ENCODE peak calls at places on chromosomes 5 and 9, in ten cellular contexts. T is RWPE1; M is CD4-positive, alpha-beta T cell; P is lower lobe of right lung; J is heart left ventricle; Y is mesothelial cell of epicardium; G is HFF-Myc; L is astrocyte of the spinal cord; W is endothelial cell; V is OCI-LY7. H is an unnamed sample.

GRCh38 chr5:125890387-125890955 is 532.7 kb upstream of the GRAMD2B start:
- DNase-seq in G (no peak), L (no peak), M (no peak), V (no peak), Y (no peak), P (no peak), J (no peak), W (no peak), T (peak), H (no peak)

GRCh38 chr9:96874947-96875459 is 20.7 kb upstream of the ZNF782 start:
- DNase-seq in Y (no peak), J (peak), L (peak), M (peak), T (peak), W (no peak), P (no peak), V (peak), G (no peak), H (no peak)

GRCh38 chr5:181186902-181187499 is 18.0 kb downstream of the TRIM7 start:
- DNase-seq in P (peak), V (peak), W (no peak), T (no peak), L (no peak), G (no peak), Y (no peak), M (no peak), J (no peak), H (no peak)

GRCh38 chr5:1545126-1545797 is 21.5 kb upstream of the LPCAT1 start:
- DNase-seq in T (no peak), P (no peak), L (no peak), W (no peak), J (no peak), Y (no peak), M (no peak), G (no peak), V (no peak), H (peak)

GRCh38 chr9:93635186-93636107 is 59.1 kb downstream of the PHF2 start:
- DNase-seq in J (no peak), L (no peak), T (no peak), M (no peak), Y (peak), G (no peak), W (no peak), V (no peak), P (no peak), H (no peak)

GRCh38 chr9:110214553-110214952 is 6.6 kb upstream of the C9orf152 start:
- DNase-seq in V (peak), M (no peak), W (no peak), J (no peak), Y (no peak), G (no peak), P (no peak), L (no peak), T (no peak), H (no peak)

GRCh38 chr9:20981486-20981885 is 50.0 kb downstream of the HACD4 start:
- DNase-seq in V (no peak), J (no peak), M (no peak), L (peak), G (peak), P (peak), W (no peak), T (no peak), Y (peak), H (no peak)

GRCh38 chr5:139649082-139649991 is 1.2 kb downstream of the CXXC5 start:
- DNase-seq in J (peak), Y (no peak), P (peak), L (peak), V (peak), W (peak), T (no peak), M (no peak), G (no peak), H (peak)

GRCh38 chr5:145984072-145984471 is 47.7 kb downstream of the SH3RF2 start:
- DNase-seq in G (no peak), L (no peak), T (no peak), Y (no peak), P (no peak), W (no peak), J (no peak), V (no peak), M (no peak), H (no peak)

GRCh38 chr5:61767231-61768080 is 435.4 kb downstream of the ZSWIM6 start:
- DNase-seq in J (no peak), M (no peak), V (no peak), Y (no peak), G (no peak), T (no peak), P (no peak), L (no peak), W (no peak), H (no peak)

GRCh38 chr9:8346291-8346690 is 546.7 kb upstream of the DMAC1 start:
- DNase-seq in W (no peak), Y (no peak), T (no peak), G (no peak), P (no peak), M (no peak), L (peak), J (no peak), V (no peak), H (no peak)

GRCh38 chr9:96777539-96777864 is 385 bp downstream of the ZNF510 start:
- DNase-seq in J (no peak), Y (no peak), P (no peak), G (no peak), V (no peak), T (peak), M (no peak), L (no peak), W (no peak), H (no peak)

DNA sequence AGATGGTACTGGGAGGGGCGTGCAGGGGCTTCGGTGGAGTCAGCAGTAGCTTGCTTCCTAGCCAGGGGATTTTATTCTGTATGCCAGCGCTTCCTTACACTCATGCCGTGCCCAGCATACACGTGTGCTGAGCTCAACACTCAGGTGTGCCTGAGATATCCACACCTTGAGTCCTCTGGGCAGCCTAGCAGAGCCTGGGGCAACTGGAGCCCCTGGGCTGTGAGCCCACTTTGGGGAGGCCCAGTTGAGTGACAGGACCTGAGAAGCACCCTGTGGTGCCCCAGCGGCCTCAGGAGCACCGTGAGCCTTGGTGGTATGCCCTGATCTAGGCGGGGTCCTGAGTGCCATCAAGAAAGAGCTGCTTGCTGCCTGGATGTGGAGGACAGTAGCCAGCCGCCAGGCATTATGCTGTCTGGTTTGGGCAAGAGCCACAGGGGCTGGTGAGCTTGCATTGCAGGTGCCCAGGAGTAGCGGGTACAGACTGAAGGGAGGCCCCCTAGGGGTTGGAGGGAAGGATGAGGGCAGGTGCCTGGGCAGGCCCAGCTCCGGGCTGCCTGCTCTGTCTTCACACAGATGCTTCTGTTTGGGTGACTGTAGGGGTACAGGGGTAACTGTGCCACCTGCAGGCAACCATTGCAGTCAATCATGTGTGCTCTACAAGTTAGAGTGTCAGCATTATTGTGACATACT is 42.9 kb downstream of the BNIP1 start:
- DNase-seq in W (no peak), V (peak), M (no peak), L (no peak), T (no peak), Y (no peak), P (no peak), G (no peak), J (no peak), H (no peak)
- TF ChIP-seq CTCF in W (peak), V (peak), M (no peak), L (no peak), T (no peak), Y (no peak), P (no peak), G (peak), J (no peak), H (no peak)

DNA sequence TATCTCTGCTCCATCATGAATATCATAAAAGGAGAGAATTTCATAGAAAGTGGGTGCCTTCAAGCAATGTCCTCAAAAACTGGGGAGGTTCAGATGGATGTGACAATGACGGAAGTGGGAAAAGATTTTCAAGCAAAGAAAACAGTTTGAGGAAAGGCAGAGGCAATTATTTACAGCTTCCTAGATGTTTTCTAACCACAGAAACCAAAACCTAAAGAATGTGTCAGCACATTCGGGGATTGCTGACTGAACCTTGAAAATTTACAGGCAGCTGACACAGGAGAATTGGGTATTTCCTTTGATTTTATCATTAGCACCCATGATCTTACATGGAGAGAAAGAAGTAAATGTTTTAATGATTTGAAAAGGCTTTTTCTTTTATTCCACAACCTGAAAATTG is 369.0 kb downstream of the ACTL7B start:
- DNase-seq in L (peak), V (no peak), J (no peak), M (no peak), P (no peak), T (no peak), W (no peak), G (no peak), Y (no peak), H (no peak)
- TF ChIP-seq CTCF in L (no peak), V (no peak), J (no peak), M (no peak), P (no peak), T (no peak), W (no peak), G (no peak), Y (no peak), H (no peak)

GRCh38 chr5:75156585-75156984 is 80.1 kb downstream of the ANKRD31 start:
- DNase-seq in W (no peak), P (no peak), L (no peak), T (peak), G (no peak), Y (no peak), J (no peak), M (no peak), V (no peak), H (no peak)
- TF ChIP-seq CTCF in W (no peak), P (no peak), L (no peak), T (no peak), G (no peak), Y (no peak), J (no peak), M (no peak), V (peak), H (no peak)

GRCh38 chr5:124411089-124411488 is 335.4 kb downstream of the ZNF608 start:
- DNase-seq in Y (no peak), L (peak), G (no peak), V (peak), T (no peak), M (no peak), J (no peak), P (no peak), W (no peak), H (no peak)
- TF ChIP-seq CTCF in Y (no peak), L (no peak), G (no peak), V (no peak), T (no peak), M (no peak), J (no peak), P (no peak), W (no peak), H (no peak)

GRCh38 chr5:123283537-123283936 is 139.7 kb downstream of the CEP120 start:
- DNase-seq in W (no peak), L (no peak), P (no peak), M (no peak), Y (no peak), T (no peak), G (no peak), V (no peak), J (no peak), H (no peak)
- TF ChIP-seq CTCF in W (no peak), L (no peak), P (no peak), M (no peak), Y (no peak), T (no peak), G (no peak), V (no peak), J (no peak), H (no peak)

DNA sequence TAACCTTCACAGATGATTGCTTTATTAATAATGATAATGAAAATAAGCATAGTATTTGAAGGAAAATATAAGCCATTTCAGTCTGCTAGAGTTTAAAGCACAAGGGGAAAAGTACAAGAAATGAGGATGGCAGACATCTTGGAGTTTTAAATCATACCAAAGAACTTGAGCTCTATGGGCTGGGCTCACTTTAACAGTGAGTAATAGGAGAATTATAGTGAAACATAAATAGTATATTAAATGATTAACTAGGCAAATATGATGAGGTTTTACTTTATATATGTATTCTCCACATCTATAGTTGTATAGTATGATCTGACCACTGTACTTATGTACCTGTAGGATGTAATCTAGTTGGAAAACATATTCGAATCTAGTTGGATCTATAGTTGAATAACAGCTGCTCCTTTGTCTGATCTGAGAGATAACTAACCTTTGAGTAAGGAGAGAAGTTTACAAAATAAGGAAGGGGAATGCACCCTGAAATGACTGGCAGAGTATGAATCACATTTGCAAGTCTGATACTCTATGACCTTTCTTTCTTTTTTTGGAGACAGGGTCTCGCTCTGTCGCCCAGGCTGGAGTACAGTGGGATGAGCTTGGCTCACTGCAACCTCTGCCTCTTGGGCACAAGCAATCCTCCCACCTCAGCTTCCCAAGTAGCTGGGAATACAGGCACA is 17.6 kb downstream of the MEGF9 start:
- DNase-seq in G (no peak), J (no peak), T (no peak), V (no peak), W (no peak), M (no peak), Y (no peak), L (no peak), P (no peak), H (no peak)
- TF ChIP-seq CTCF in G (no peak), J (no peak), T (no peak), V (no peak), W (no peak), M (no peak), Y (no peak), L (no peak), P (no peak), H (no peak)

DNA sequence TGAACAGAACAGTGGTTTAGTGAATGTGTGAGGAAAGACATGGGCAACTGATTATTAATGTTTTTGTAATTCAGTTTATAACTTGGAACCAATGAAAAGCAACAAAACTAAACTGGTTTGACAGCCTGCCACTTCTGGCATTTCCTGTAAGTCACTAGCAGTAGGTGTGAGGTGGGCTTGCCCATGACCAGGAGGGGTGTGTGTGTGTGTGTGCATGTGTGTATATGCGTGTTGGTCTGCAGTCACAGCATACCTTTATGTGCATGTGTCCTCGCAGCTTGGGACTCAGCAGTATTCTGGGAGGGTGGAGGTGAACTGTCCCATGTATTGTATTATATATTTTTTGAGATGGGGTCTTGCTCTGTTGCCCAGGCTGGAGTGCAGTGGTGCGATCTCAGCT is 32.3 kb downstream of the OTULIN start:
- DNase-seq in L (no peak), T (no peak), G (no peak), Y (no peak), P (no peak), M (no peak), V (no peak), J (no peak), W (no peak), H (no peak)
- TF ChIP-seq CTCF in L (no peak), T (no peak), G (no peak), Y (no peak), P (no peak), M (no peak), V (no peak), J (no peak), W (no peak), H (no peak)

DNA sequence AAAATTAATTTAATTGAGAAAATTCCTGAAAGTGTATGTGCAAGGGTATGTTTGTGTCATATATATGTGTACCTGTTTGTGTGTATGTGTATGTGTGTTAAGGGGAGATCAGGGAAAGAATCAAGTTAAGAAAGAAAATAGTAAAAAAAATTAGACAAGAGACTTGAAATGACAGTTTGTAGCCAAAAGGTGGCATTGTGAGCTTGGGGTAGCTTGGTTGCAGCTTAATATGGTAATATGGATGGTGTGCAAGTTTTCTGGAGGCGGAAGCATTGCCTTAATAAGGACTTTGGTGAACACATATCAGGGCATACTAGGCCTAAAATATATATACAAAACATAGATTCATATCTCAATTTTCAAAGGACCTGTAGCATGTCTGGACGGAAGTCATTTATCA is 129.9 kb downstream of the INSYN2B start:
- DNase-seq in L (no peak), W (no peak), T (no peak), M (no peak), P (no peak), G (no peak), V (no peak), Y (no peak), J (no peak), H (no peak)
- TF ChIP-seq CTCF in L (peak), W (peak), T (no peak), M (no peak), P (no peak), G (peak), V (peak), Y (no peak), J (no peak), H (no peak)

DNA sequence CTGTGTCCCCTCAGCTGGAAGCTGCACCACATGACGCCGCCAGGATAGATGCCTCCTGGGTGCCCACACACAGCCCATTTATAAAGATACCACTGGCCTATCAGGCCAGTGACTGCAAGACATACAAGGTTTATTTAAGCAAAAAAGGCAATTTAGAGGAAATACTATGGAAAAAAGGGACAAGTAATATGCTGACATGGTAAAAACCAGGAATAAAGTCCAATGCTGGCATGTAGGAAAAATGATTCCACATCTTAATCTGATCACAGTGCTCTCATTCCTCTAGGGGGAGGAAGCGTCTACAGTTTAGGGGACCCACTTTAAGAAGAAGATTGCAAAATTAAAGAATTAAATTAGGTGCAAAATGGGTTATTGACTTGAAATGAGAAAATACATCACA is 80.1 kb downstream of the ZNF354C start:
- DNase-seq in L (no peak), J (no peak), W (no peak), M (no peak), G (no peak), Y (no peak), T (no peak), P (peak), V (no peak), H (no peak)
- TF ChIP-seq CTCF in L (no peak), J (no peak), W (no peak), M (no peak), G (no peak), Y (no peak), T (no peak), P (no peak), V (no peak), H (no peak)

H was measured in activated B cell treated with CpG ODN at 0.5 μM for 24 hours.